ENCODE peak calls at places on chromosomes 4 and X, in seven cellular contexts. L is mammary epithelial cell, X is HepG2, E is OCI-LY7, U is aorta, C is SJSA1, I is HCT116. M is an unnamed sample. For H3K36me3, the result is how much of the 10 kb centered on the place peaks cover.

GRCh38 chr4:184021389-184021788 is 116.3 kb downstream of the STOX2 start:
- DNase-seq in L (peak), X (no peak), E (no peak), U (no peak), C (no peak), I (no peak), M (no peak)

GRCh38 chr4:81632581-81633247 is 161.0 kb upstream of the RASGEF1B start:
- DNase-seq in L (peak), X (no peak), E (no peak), U (no peak), C (no peak), I (no peak), M (no peak)

GRCh38 chr4:76736434-76736833 is 161.5 kb downstream of the SOWAHB start:
- DNase-seq in L (no peak), X (no peak), E (no peak), U (no peak), C (peak), I (no peak), M (no peak)

GRCh38 chr4:150164055-150164454 is 85.8 kb downstream of the DCLK2 start:
- DNase-seq in L (no peak), X (no peak), E (no peak), U (no peak), C (no peak), I (no peak), M (no peak)

GRCh38 chr4:176635372-176636261 is 157.1 kb downstream of the VEGFC start:
- DNase-seq in L (peak), X (no peak), E (no peak), U (no peak), C (peak), I (no peak), M (no peak)

GRCh38 chr4:126065016-126065415 is 750.3 kb downstream of the FAT4 start:
- DNase-seq in L (no peak), X (no peak), E (no peak), U (no peak), C (no peak), I (no peak), M (no peak)

GRCh38 chr4:163767993-163768392 is 273.5 kb downstream of the TMA16 start:
- DNase-seq in L (no peak), X (no peak), E (no peak), U (no peak), C (no peak), I (no peak), M (no peak)

GRCh38 chr4:141853091-141853734 is 216.8 kb downstream of the IL15 start:
- DNase-seq in L (peak), X (no peak), E (no peak), U (no peak), C (no peak), I (no peak), M (no peak)

GRCh38 chrX:1178580-1179057 is 33.8 kb downstream of the CRLF2 start:
- DNase-seq in L (peak), X (no peak), E (no peak), U (no peak), C (peak), I (no peak), M (no peak)

GRCh38 chr4:94934864-94935263 is 177.1 kb downstream of the BMPR1B start:
- DNase-seq in L (no peak), X (no peak), E (no peak), U (no peak), C (no peak), I (no peak), M (no peak)

GRCh38 chr4:94933799-94934198 is 176.0 kb downstream of the BMPR1B start:
- DNase-seq in L (no peak), X (no peak), E (no peak), U (no peak), C (no peak), I (no peak), M (no peak)

GRCh38 chr4:94931626-94932025 is 173.9 kb downstream of the BMPR1B start:
- DNase-seq in L (no peak), X (no peak), E (no peak), U (no peak), C (no peak), I (no peak), M (no peak)

GRCh38 chr4:94936854-94937253 is 179.1 kb downstream of the BMPR1B start:
- DNase-seq in L (no peak), X (no peak), E (no peak), U (no peak), C (no peak), I (no peak), M (no peak)

GRCh38 chr4:94934201-94934600 is 176.4 kb downstream of the BMPR1B start:
- DNase-seq in L (peak), X (no peak), E (no peak), U (no peak), C (no peak), I (no peak), M (no peak)
- H3K4me3 ChIP-seq in L (no peak), X (no peak), E (no peak), U (peak), C (no peak), I (no peak), M (no peak)

GRCh38 chr4:3234171-3235029 is 14.6 kb upstream of the MSANTD1 start:
- DNase-seq in L (no peak), X (no peak), E (no peak), U (no peak), C (no peak), I (no peak), M (no peak)
- H3K36me3 ChIP-seq in L (under half), X (under half), E (half or more), U (under half), C (under half), I (under half), M (under half)

GRCh38 chr4:5843573-5844239 is 49.2 kb downstream of the CRMP1 start:
- DNase-seq in L (no peak), X (no peak), E (no peak), U (no peak), C (no peak), I (no peak), M (no peak)

GRCh38 chr4:5842456-5842855 is 50.4 kb downstream of the CRMP1 start:
- DNase-seq in L (no peak), X (no peak), E (no peak), U (no peak), C (no peak), I (no peak), M (no peak)

GRCh38 chr4:5839332-5839731 is 53.6 kb downstream of the CRMP1 start:
- DNase-seq in L (no peak), X (no peak), E (no peak), U (no peak), C (no peak), I (no peak), M (no peak)

GRCh38 chr4:5836943-5837342 is 55.9 kb downstream of the CRMP1 start:
- DNase-seq in L (no peak), X (peak), E (no peak), U (no peak), C (no peak), I (no peak), M (no peak)

GRCh38 chr4:5839751-5840674 is 52.9 kb downstream of the CRMP1 start:
- DNase-seq in L (no peak), X (no peak), E (no peak), U (peak), C (no peak), I (no peak), M (no peak)
- H3K4me3 ChIP-seq in L (no peak), X (no peak), E (no peak), U (no peak), C (no peak), I (no peak), M (no peak)

DNA sequence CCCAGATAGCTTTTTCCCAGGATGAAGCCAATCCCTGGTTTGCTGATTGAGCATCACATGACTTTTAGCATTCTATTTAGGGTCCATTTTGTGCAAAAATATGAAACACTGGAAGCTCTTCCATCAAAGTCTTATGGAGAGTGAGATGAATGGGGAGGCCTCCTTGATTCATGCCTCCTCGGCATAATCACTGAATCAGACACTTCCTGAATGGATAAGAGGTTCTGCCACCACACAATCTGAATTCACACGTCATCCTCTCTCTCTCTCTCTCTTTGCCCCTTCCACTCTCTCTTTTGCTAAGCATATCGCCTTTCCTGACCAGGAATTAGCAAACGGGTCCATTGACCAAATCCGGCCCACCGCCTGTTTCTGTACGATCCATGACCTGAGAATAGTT is 68.7 kb downstream of the CRMP1 start:
- DNase-seq in L (no peak), X (no peak), E (no peak), U (no peak), C (no peak), I (no peak), M (no peak)
- H3K36me3 ChIP-seq in L (under half), X (under half), E (under half), U (under half), C (under half), I (under half), M (under half)

DNA sequence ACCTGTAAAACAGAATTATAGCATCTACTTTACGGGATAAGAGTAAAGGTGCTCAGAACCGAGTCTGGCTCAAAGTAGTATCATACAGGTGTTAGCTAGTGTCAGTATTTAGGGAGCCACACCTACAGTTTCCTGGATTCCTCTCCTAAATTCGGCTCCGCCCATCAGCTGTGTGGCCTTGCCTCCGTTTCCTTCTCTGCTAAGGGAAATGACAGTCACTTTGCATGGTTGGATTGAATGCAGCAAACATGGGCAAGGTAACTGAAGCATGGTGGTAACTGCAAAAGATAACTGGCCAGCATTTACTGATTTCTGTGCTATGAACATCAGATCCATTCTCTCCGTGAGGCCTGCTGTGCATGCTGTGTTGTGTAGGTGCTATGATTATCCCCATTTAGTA is 2.8 kb downstream of the PPP1R3F start:
- DNase-seq in L (no peak), X (no peak), E (peak), U (peak), C (no peak), I (no peak), M (no peak)
- H3K4me3 ChIP-seq in L (no peak), X (no peak), E (peak), U (no peak), C (no peak), I (no peak), M (no peak)

DNA sequence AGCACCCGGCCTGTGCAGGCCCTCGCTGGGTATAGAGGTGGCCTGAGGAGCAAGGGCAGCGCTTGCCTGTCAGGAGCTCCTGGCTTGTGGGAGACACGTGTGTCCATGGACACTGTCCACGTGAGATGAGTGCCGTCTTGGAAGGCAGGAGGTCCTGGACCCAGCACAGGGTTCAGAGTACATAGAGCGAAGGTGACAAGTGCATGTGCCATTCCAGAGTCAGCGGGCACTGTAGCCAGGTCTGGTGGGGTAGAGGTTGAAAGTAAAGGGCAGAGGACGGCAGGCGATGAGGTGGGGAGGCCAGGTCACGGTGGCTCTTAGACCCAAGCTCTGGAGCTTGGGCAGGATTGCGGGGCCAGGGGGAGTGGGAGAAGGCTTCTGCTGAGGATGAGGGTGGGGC is 28.4 kb upstream of the TADA2B start:
- DNase-seq in L (no peak), X (no peak), E (no peak), U (peak), C (no peak), I (no peak), M (no peak)
- H3K36me3 ChIP-seq in L (under half), X (under half), E (half or more), U (under half), C (under half), I (under half), M (under half)

DNA sequence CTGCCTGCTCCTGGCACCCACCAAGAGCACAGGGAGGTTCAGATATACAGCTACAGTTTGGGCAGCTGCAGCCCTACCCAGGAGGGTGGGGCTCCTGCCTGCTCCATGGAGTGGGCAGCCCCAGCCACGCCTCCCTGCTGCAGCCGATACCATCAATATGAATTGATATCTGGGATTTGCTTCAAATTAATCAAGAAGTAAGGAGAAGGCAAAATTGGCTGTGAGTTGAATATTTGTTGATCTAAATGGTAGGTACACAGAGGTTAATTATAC is 31.2 kb upstream of the ZNF280C start:
- DNase-seq in L (no peak), X (no peak), E (no peak), U (no peak), C (no peak), I (no peak), M (no peak)
- H3K4me3 ChIP-seq in L (no peak), X (no peak), E (no peak), U (no peak), C (no peak), I (no peak), M (no peak)

DNA sequence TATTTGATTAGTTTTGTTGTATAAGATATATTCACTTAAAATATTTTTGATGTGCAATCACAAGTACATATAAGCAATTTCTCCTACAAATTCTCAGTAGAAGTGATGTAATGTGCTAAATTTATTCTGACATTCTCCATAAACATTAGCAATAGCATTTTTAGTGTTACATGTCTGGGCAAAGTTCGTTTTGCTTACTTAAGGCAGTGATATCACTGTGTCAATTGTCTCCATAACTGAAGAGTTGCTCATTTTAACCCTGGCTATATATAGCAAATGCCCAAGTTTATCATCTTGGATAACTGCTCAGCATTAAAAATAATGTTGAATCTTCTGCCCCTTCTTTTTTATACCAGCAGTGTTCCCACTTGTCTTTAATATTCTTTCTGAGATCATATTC is 340.0 kb upstream of the NDST4 start:
- DNase-seq in L (peak), X (no peak), E (no peak), U (no peak), C (no peak), I (no peak), M (no peak)
- H3K36me3 ChIP-seq in L (under half), X (under half), E (under half), U (under half), C (under half), I (under half), M (under half)

DNA sequence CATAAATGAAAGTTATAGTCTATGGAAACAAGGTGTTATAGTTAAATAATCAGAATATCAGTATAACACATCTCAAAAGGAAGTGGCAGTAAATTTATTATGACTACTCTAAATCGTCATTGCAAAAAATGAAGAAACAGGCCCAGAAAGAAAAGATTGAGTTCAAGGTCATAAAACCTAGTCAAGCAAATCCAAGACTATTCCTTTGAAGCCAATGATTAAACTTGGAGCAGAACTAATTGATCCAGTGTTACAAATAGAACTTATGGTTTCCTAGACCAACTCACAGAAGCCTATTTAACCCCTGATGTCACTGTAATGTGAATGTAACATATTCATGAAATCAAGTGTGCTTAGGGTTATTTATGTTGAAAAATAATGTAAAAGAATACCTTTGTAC is 1.9 kb downstream of the FAM199X start:
- DNase-seq in L (no peak), X (no peak), E (no peak), U (no peak), C (no peak), I (no peak), M (no peak)
- H3K4me3 ChIP-seq in L (no peak), X (peak), E (peak), U (no peak), C (no peak), I (peak), M (no peak)

M was measured in Caco-2.